ENCODE peak calls at places on chromosome 16, in nine cellular contexts. One of them, this sample, is unnamed.

GRCh38 chr16:48011888-48012658 is 143.7 kb downstream of the ABCC12 start:
- DNase-seq in HEK293T: no peak
- DNase-seq in dorsolateral prefrontal cortex: no peak
- DNase-seq in T1000: no peak
- DNase-seq in upper lobe of right lung: no peak
- DNase-seq in prostate gland: no peak
- DNase-seq in GDM1: no peak
- DNase-seq in kidney: no peak
- DNase-seq in stimulated activated CD8-positive, alpha-beta memory T cell treated with anti-CD3 and anti-CD28 coated beads, Interleukin-15, amount 100 ng/mL, for 1 hour: no peak
- DNase-seq in this sample: no peak

GRCh38 chr16:8370374-8371015 is 219.8 kb downstream of the TMEM114 start:
- DNase-seq in HEK293T: no peak
- DNase-seq in dorsolateral prefrontal cortex: no peak
- DNase-seq in T1000: no peak
- DNase-seq in upper lobe of right lung: no peak
- DNase-seq in prostate gland: no peak
- DNase-seq in GDM1: no peak
- DNase-seq in kidney: no peak
- DNase-seq in stimulated activated CD8-positive, alpha-beta memory T cell treated with anti-CD3 and anti-CD28 coated beads, Interleukin-15, amount 100 ng/mL, for 1 hour: no peak
- DNase-seq in this sample: peak

GRCh38 chr16:24701521-24701951 is 27.9 kb upstream of the TNRC6A start:
- DNase-seq in HEK293T: no peak
- DNase-seq in dorsolateral prefrontal cortex: no peak
- DNase-seq in T1000: no peak
- DNase-seq in upper lobe of right lung: no peak
- DNase-seq in prostate gland: no peak
- DNase-seq in GDM1: no peak
- DNase-seq in kidney: peak
- DNase-seq in stimulated activated CD8-positive, alpha-beta memory T cell treated with anti-CD3 and anti-CD28 coated beads, Interleukin-15, amount 100 ng/mL, for 1 hour: no peak
- DNase-seq in this sample: peak

GRCh38 chr16:88536510-88536909 is 33.7 kb upstream of the ZC3H18 start:
- DNase-seq in HEK293T: no peak
- DNase-seq in dorsolateral prefrontal cortex: no peak
- DNase-seq in T1000: no peak
- DNase-seq in upper lobe of right lung: no peak
- DNase-seq in prostate gland: no peak
- DNase-seq in GDM1: no peak
- DNase-seq in kidney: peak
- DNase-seq in stimulated activated CD8-positive, alpha-beta memory T cell treated with anti-CD3 and anti-CD28 coated beads, Interleukin-15, amount 100 ng/mL, for 1 hour: no peak
- DNase-seq in this sample: no peak

GRCh38 chr16:8516471-8516870 is 73.8 kb downstream of the TMEM114 start:
- DNase-seq in HEK293T: no peak
- DNase-seq in dorsolateral prefrontal cortex: no peak
- DNase-seq in T1000: no peak
- DNase-seq in upper lobe of right lung: no peak
- DNase-seq in prostate gland: no peak
- DNase-seq in GDM1: no peak
- DNase-seq in kidney: no peak
- DNase-seq in stimulated activated CD8-positive, alpha-beta memory T cell treated with anti-CD3 and anti-CD28 coated beads, Interleukin-15, amount 100 ng/mL, for 1 hour: no peak
- DNase-seq in this sample: no peak

GRCh38 chr16:47310792-47311211 is 150.1 kb downstream of the ITFG1 start:
- DNase-seq in HEK293T: no peak
- DNase-seq in dorsolateral prefrontal cortex: no peak
- DNase-seq in T1000: no peak
- DNase-seq in upper lobe of right lung: no peak
- DNase-seq in prostate gland: no peak
- DNase-seq in GDM1: no peak
- DNase-seq in kidney: no peak
- DNase-seq in stimulated activated CD8-positive, alpha-beta memory T cell treated with anti-CD3 and anti-CD28 coated beads, Interleukin-15, amount 100 ng/mL, for 1 hour: no peak
- DNase-seq in this sample: no peak

GRCh38 chr16:73280366-73280765 is 232.4 kb upstream of the ZFHX3 start:
- DNase-seq in HEK293T: no peak
- DNase-seq in dorsolateral prefrontal cortex: no peak
- DNase-seq in T1000: no peak
- DNase-seq in upper lobe of right lung: no peak
- DNase-seq in prostate gland: no peak
- DNase-seq in GDM1: no peak
- DNase-seq in kidney: no peak
- DNase-seq in stimulated activated CD8-positive, alpha-beta memory T cell treated with anti-CD3 and anti-CD28 coated beads, Interleukin-15, amount 100 ng/mL, for 1 hour: no peak
- DNase-seq in this sample: peak

GRCh38 chr16:89377446-89377838 is 112.9 kb downstream of the ANKRD11 start:
- DNase-seq in HEK293T: no peak
- DNase-seq in dorsolateral prefrontal cortex: no peak
- DNase-seq in T1000: no peak
- DNase-seq in upper lobe of right lung: no peak
- DNase-seq in prostate gland: no peak
- DNase-seq in GDM1: no peak
- DNase-seq in kidney: no peak
- DNase-seq in stimulated activated CD8-positive, alpha-beta memory T cell treated with anti-CD3 and anti-CD28 coated beads, Interleukin-15, amount 100 ng/mL, for 1 hour: no peak
- DNase-seq in this sample: no peak

GRCh38 chr16:71389330-71389729 is 30.8 kb downstream of the CALB2 start:
- DNase-seq in HEK293T: no peak
- DNase-seq in dorsolateral prefrontal cortex: no peak
- DNase-seq in T1000: no peak
- DNase-seq in upper lobe of right lung: no peak
- DNase-seq in prostate gland: no peak
- DNase-seq in GDM1: no peak
- DNase-seq in kidney: no peak
- DNase-seq in stimulated activated CD8-positive, alpha-beta memory T cell treated with anti-CD3 and anti-CD28 coated beads, Interleukin-15, amount 100 ng/mL, for 1 hour: no peak
- DNase-seq in this sample: no peak

GRCh38 chr16:67530013-67530939 is 1.6 kb downstream of the RIPOR1 start:
- DNase-seq in HEK293T: no peak
- DNase-seq in dorsolateral prefrontal cortex: peak
- DNase-seq in T1000: peak
- DNase-seq in upper lobe of right lung: peak
- DNase-seq in prostate gland: peak
- DNase-seq in GDM1: no peak
- DNase-seq in kidney: peak
- DNase-seq in stimulated activated CD8-positive, alpha-beta memory T cell treated with anti-CD3 and anti-CD28 coated beads, Interleukin-15, amount 100 ng/mL, for 1 hour: no peak
- DNase-seq in this sample: peak

GRCh38 chr16:11089504-11090124 is 145.2 kb downstream of the CLEC16A start:
- DNase-seq in HEK293T: no peak
- DNase-seq in dorsolateral prefrontal cortex: peak
- DNase-seq in T1000: no peak
- DNase-seq in upper lobe of right lung: no peak
- DNase-seq in prostate gland: no peak
- DNase-seq in GDM1: no peak
- DNase-seq in kidney: no peak
- DNase-seq in stimulated activated CD8-positive, alpha-beta memory T cell treated with anti-CD3 and anti-CD28 coated beads, Interleukin-15, amount 100 ng/mL, for 1 hour: no peak
- DNase-seq in this sample: no peak

GRCh38 chr16:83713597-83713996 is 94.2 kb upstream of the HSBP1 start:
- DNase-seq in HEK293T: no peak
- DNase-seq in dorsolateral prefrontal cortex: no peak
- DNase-seq in T1000: no peak
- DNase-seq in upper lobe of right lung: no peak
- DNase-seq in prostate gland: no peak
- DNase-seq in GDM1: no peak
- DNase-seq in kidney: no peak
- DNase-seq in stimulated activated CD8-positive, alpha-beta memory T cell treated with anti-CD3 and anti-CD28 coated beads, Interleukin-15, amount 100 ng/mL, for 1 hour: no peak
- DNase-seq in this sample: no peak

GRCh38 chr16:55057866-55058265 is 127.2 kb downstream of the IRX5 start:
- DNase-seq in HEK293T: no peak
- DNase-seq in dorsolateral prefrontal cortex: no peak
- DNase-seq in T1000: no peak
- DNase-seq in upper lobe of right lung: peak
- DNase-seq in prostate gland: no peak
- DNase-seq in GDM1: no peak
- DNase-seq in kidney: no peak
- DNase-seq in stimulated activated CD8-positive, alpha-beta memory T cell treated with anti-CD3 and anti-CD28 coated beads, Interleukin-15, amount 100 ng/mL, for 1 hour: no peak
- DNase-seq in this sample: no peak

This sample was measured in iris pigment epithelial cell.